ENCODE peak calls at places on chromosomes 11 and 22, in five cellular contexts. Y is cardiac muscle cell, J is transverse colon, O is fibroblast of lung, A is adrenal gland. F is an unnamed sample.

GRCh38 chr22:44570476-44571445 is 72.7 kb upstream of the RTL6 start:
- DNase-seq in A (no peak), J (no peak), O (no peak), Y (peak; percentile 56), F (no peak)

GRCh38 chr11:86570457-86570856 is 102.0 kb downstream of the ME3 start:
- DNase-seq in Y (no peak), J (no peak), A (no peak), O (no peak), F (no peak)

GRCh38 chr11:10144954-10145353 is 149.1 kb downstream of the SBF2 start:
- DNase-seq in J (no peak), O (no peak), A (no peak), Y (no peak), F (no peak)

GRCh38 chr11:68303982-68304780 is 8.2 kb upstream of the LRP5 start:
- DNase-seq in O (no peak), J (no peak), A (no peak), Y (no peak), F (no peak)

GRCh38 chr22:19873138-19873959 is 18.7 kb upstream of the GNB1L start:
- DNase-seq in Y (no peak), O (no peak), J (peak; percentile 78), A (peak; percentile 4), F (peak; percentile 78)

GRCh38 chr22:41857160-41857859 is 24.4 kb downstream of the SREBF2 start:
- DNase-seq in O (peak; percentile 77), J (peak; percentile 61), Y (peak; percentile 76), A (peak; percentile 69), F (peak; percentile 65)

GRCh38 chr22:46528121-46528610 is 9.3 kb downstream of the CELSR1 start:
- DNase-seq in J (no peak), O (peak; percentile 91), A (no peak), Y (no peak), F (peak; percentile 54)

GRCh38 chr11:130175898-130176297 is 16.3 kb downstream of the ST14 start:
- DNase-seq in J (no peak), Y (no peak), A (no peak), O (no peak), F (no peak)

GRCh38 chr22:43667658-43668057 is 144.4 kb downstream of the EFCAB6 start:
- DNase-seq in O (no peak), Y (no peak), A (no peak), J (no peak), F (no peak)

GRCh38 chr11:107564877-107565218 is 687 bp downstream of the ALKBH8 start:
- DNase-seq in A (no peak), Y (no peak), J (no peak), O (no peak), F (no peak)

GRCh38 chr11:79237676-79238075 is 203.2 kb downstream of the TENM4 start:
- DNase-seq in A (no peak), O (peak; percentile 98), Y (peak; percentile 15), J (no peak), F (no peak)

GRCh38 chr11:114060402-114061052 is 1.0 kb downstream of the ZBTB16 start:
- DNase-seq in O (peak; percentile 21), A (peak; percentile 44), Y (peak; percentile 66), J (no peak), F (peak; percentile 51)

GRCh38 chr11:65849771-65850216 is 8.2 kb downstream of the CFL1 start:
- DNase-seq in Y (no peak), A (no peak), O (no peak), J (no peak), F (peak; percentile 20)

GRCh38 chr11:31236052-31236652 is 133.4 kb downstream of the DCDC1 start:
- DNase-seq in J (no peak), O (peak; percentile 7), A (no peak), Y (no peak), F (no peak)

GRCh38 chr22:38032681-38033521 is 24.3 kb upstream of the PICK1 start:
- DNase-seq in A (no peak), O (peak; percentile 69), Y (no peak), J (no peak), F (no peak)

GRCh38 chr11:71080239-71081097 is 171.9 kb downstream of the SHANK2 start:
- DNase-seq in A (peak; percentile 73), J (peak; percentile 62), O (peak; percentile 37), Y (peak; percentile 77), F (peak; percentile 81)

GRCh38 chr11:70799386-70799785 is 401.1 kb downstream of the CTTN start:
- DNase-seq in O (peak; percentile 87), J (no peak), A (no peak), Y (no peak), F (no peak)

GRCh38 chr22:39353346-39353745 is 3.6 kb downstream of the SYNGR1 start:
- DNase-seq in A (no peak), J (no peak), O (peak; percentile 40), Y (no peak), F (no peak)

GRCh38 chr11:130631119-130631518 is 182.7 kb downstream of the ADAMTS15 start:
- DNase-seq in A (no peak), J (no peak), O (peak; percentile 97), Y (no peak), F (no peak)

GRCh38 chr11:109728056-109728455 is 306.1 kb downstream of the C11orf87 start:
- DNase-seq in J (no peak), A (no peak), O (peak; percentile 13), Y (no peak), F (peak; percentile 25)

GRCh38 chr11:93573184-93573583 is 30.0 kb upstream of the SMCO4 start:
- DNase-seq in A (no peak), J (no peak), O (no peak), Y (no peak), F (no peak)

GRCh38 chr11:96254854-96255253 is 88.1 kb downstream of the MAML2 start:
- DNase-seq in A (no peak), Y (no peak), O (no peak), J (no peak), F (no peak)

GRCh38 chr11:1060885-1061616 is 13.6 kb upstream of the MUC2 start:
- DNase-seq in O (peak; percentile 82), J (peak; percentile 92), Y (no peak), A (peak; percentile 69), F (peak; percentile 93)

GRCh38 chr11:36492724-36493304 is 17.3 kb downstream of the TRAF6 start:
- DNase-seq in Y (peak; percentile 53), A (no peak), J (no peak), O (peak; percentile 43), F (peak; percentile 29)

GRCh38 chr11:108117746-108118371 is 3.5 kb upstream of the ACAT1 start:
- DNase-seq in Y (peak; percentile 21), A (no peak), J (no peak), O (peak; percentile 60), F (no peak)

GRCh38 chr11:126186031-126186698 is 25.3 kb downstream of the RPUSD4 start:
- DNase-seq in A (no peak), Y (no peak), O (no peak), J (no peak), F (no peak)

GRCh38 chr11:8642226-8642625 is 40.2 kb downstream of the TRIM66 start:
- DNase-seq in O (no peak), A (no peak), Y (no peak), J (no peak), F (no peak)

GRCh38 chr22:48627203-48627602 is 1200.5 kb downstream of the BRD1 start:
- DNase-seq in J (no peak), Y (no peak), A (no peak), O (peak; percentile 33), F (no peak)

GRCh38 chr22:27637604-27638003 is 164.0 kb downstream of the MN1 start:
- DNase-seq in O (peak; percentile 56), J (no peak), A (no peak), Y (no peak), F (no peak)

GRCh38 chr11:58003591-58003990 is 20.1 kb upstream of the OR9Q1 start:
- DNase-seq in J (no peak), A (no peak), Y (no peak), O (no peak), F (no peak)

GRCh38 chr22:31496735-31497146 is 405 bp downstream of the SFI1 start:
- DNase-seq in J (peak; percentile 52), O (no peak), Y (no peak), A (peak; percentile 37), F (peak; percentile 54)

GRCh38 chr11:114892381-114893197 is 214.3 kb downstream of the NXPE2 start:
- DNase-seq in A (no peak), Y (no peak), O (no peak), J (no peak), F (peak; percentile 28)

DNA sequence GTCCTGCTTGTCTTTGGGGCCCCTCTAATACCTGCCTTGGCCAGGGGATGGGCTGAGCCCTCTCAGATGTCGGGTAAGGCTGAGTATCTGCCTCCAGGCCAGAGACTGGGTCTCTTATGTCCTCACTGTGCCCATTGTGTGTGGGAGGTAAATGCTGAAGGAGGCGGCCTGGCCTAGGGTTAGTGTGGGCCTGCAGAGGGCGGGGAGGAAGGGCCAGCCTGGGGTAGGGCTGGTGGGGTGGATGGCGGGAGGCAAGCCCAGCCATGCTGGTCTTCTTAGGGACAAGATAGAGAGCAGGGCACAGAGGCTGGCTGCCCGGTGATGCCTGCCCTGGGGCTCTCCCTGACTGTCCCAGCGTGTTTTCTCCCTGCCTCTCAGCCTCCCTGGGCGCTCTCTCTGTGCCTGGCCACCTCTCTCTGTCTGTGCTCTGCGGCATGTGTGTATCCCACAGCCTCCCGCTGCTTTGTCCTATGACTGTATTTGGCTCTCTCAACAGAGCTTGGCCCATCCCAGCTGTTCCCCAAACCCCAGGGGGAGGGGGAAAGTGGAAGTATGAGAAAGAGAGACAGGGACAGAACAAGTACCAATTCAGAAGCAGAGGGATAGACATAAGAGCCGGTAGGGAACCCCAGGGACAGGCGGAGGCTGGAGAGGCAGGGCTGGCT is 57.0 kb downstream of the PDE2A start:
- DNase-seq in A (no peak), Y (no peak), O (peak; percentile 20), J (peak; percentile 39), F (no peak)
- H3K4me1 ChIP-seq in A (peaks cover 34% of the 10 kb centered on the region), Y (peaks cover 6% of the 10 kb centered on the region), O (no peaks in the 10 kb centered on the region), J (peaks cover 33% of the 10 kb centered on the region), F (no peaks in the 10 kb centered on the region)

DNA sequence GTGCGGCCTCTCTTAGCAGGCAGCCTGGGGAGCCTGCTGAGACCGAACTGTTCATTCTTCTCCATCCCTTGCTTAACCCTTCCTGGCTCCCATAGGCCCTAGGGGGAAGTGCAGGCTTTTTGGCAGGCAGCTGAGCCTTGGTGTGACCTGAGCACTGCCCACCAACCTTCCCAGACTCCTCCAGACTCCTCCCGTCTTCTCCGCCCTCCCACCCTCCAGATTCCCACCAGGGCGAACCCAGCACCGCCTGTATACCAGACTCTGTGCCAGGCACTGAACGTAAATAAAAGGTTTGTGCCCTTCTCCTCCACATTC is 7.9 kb downstream of the RELT start:
- DNase-seq in A (no peak), O (no peak), Y (no peak), J (no peak), F (no peak)
- H3K4me1 ChIP-seq in A (peaks cover 30% of the 10 kb centered on the region), O (no peaks in the 10 kb centered on the region), Y (peaks cover 67% of the 10 kb centered on the region), J (peaks cover 7% of the 10 kb centered on the region), F (no peaks in the 10 kb centered on the region)

GRCh38 chr11:116426761-116427160 is 346.0 kb downstream of the BUD13 start:
- DNase-seq in J (no peak), O (no peak), A (no peak), Y (no peak), F (no peak)
- H3K4me1 ChIP-seq in J (no peaks in the 10 kb centered on the region), O (no peaks in the 10 kb centered on the region), A (peaks cover 6% of the 10 kb centered on the region), Y (peaks cover 35% of the 10 kb centered on the region), F (no peaks in the 10 kb centered on the region)

DNA sequence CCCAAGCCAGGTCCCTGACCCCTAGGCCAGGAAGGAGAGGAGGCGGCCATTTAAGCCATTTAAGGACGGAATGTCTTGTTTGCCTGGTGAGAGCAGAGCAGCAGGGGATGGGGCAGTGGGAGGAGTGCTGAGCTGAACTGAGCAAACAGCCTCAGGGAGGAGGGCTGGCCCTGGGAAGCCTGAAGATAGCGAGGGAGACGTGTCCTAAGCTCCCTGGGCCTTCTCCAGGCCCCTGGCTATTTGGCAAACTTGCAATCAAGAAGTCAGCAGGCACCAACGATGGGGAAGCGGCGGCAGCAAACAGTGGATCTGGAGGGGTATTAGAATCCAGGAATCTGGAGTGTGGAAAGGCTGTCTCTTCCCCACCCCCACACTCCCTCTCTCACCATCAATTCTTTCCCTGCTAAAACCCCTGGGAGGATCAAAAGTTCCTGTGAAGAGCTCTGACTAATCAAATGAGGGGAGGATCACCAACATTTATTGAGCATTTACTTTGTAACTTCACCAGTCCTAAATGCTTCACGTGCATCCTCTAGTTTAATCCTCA is 8.8 kb downstream of the BCL9L start:
- DNase-seq in O (peak; percentile 68), A (peak; percentile 77), J (peak; percentile 55), Y (peak; percentile 59), F (no peak)
- H3K4me1 ChIP-seq in O (peaks cover 71% of the 10 kb centered on the region), A (peaks cover 98% of the 10 kb centered on the region), J (peaks cover 95% of the 10 kb centered on the region), Y (peaks cover 94% of the 10 kb centered on the region), F (peaks cover 82% of the 10 kb centered on the region)

F was measured in colonic mucosa.